ENCODE peak calls at places on chromosomes 5 and 9, in five cellular contexts. A is stimulated activated CD8-positive, alpha-beta memory T cell treated with anti-CD3 and anti-CD28 coated beads, Interleukin-2, amount 100 ng/mL, for 48 hours; V is B cell; X is activated CD4-positive, alpha-beta T cell treated with anti-CD3 and anti-CD28 coated beads, Interleukin-2, amount 50 U/mL, for 1 hour; W is CD8-positive, alpha-beta memory T cell. H is an unnamed sample.

GRCh38 chr5:31800351-31800750 is 161.4 kb downstream of the PDZD2 start:
- DNase-seq in A (no peak), V (no peak), X (no peak), W (no peak), H (no peak)

GRCh38 chr5:134438641-134439621 is 27.2 kb upstream of the CDKN2AIPNL start:
- DNase-seq in A (no peak), V (no peak), X (no peak), W (no peak), H (peak)

GRCh38 chr5:169100735-169101075 is 200.2 kb downstream of the SLIT3 start:
- DNase-seq in A (no peak), V (no peak), X (no peak), W (no peak), H (no peak)

GRCh38 chr5:72363146-72363802 is 43.1 kb downstream of the PTCD2 start:
- DNase-seq in A (no peak), V (no peak), X (no peak), W (no peak), H (no peak)

GRCh38 chr5:78930742-78931141 is 54.4 kb downstream of the ARSB start:
- DNase-seq in A (no peak), V (no peak), X (no peak), W (no peak), H (no peak)

GRCh38 chr5:113266227-113266912 is 168.4 kb downstream of the TSSK1B start:
- DNase-seq in A (no peak), V (no peak), X (no peak), W (no peak), H (no peak)

GRCh38 chr9:136050706-136051567 is 44.2 kb downstream of the NACC2 start:
- DNase-seq in A (no peak), V (peak), X (no peak), W (no peak), H (no peak)

GRCh38 chr9:14314424-14314928 is 535 bp upstream of the NFIB start:
- DNase-seq in A (no peak), V (peak), X (no peak), W (no peak), H (no peak)

GRCh38 chr5:75275736-75276135 is 39.1 kb upstream of the ANKRD31 start:
- DNase-seq in A (no peak), V (no peak), X (no peak), W (no peak), H (no peak)